ENCODE peak calls at places on chromosomes 2 and 18, in seven cellular contexts. F, Y, E, R, X, Z and V are unnamed samples.
A peak's percentile ranks its signal among the peaks of the same experiment; 100 is the strongest.

GRCh38 chr2:65349863-65350262 is 82.5 kb downstream of the SPRED2 start:
- DNase-seq in F (no peak), Y (peak; percentile 40), E (peak; percentile 86), R (peak; percentile 69), X (peak; percentile 77), Z (no peak), V (no peak)

GRCh38 chr2:111160758-111161157 is 40.0 kb downstream of the BCL2L11 start:
- DNase-seq in F (no peak), Y (peak; percentile 82), E (peak; percentile 90), R (no peak), X (peak; percentile 86), Z (no peak), V (no peak)

GRCh38 chr2:28895189-28895893 is 874 bp downstream of the WDR43 start:
- DNase-seq in F (peak; percentile 5), Y (peak; percentile 84), E (peak; percentile 54), R (peak; percentile 28), X (peak; percentile 13), Z (peak; percentile 36), V (no peak)

GRCh38 chr2:66574701-66575624 is 140.0 kb downstream of the MEIS1 start:
- DNase-seq in F (no peak), Y (peak; percentile 66), E (peak; percentile 91), R (peak; percentile 90), X (peak; percentile 42), Z (peak; percentile 58), V (no peak)

GRCh38 chr2:197137826-197138480 is 172.6 kb downstream of the ANKRD44 start:
- DNase-seq in F (no peak), Y (peak; percentile 10), E (no peak), R (no peak), X (no peak), Z (no peak), V (no peak)

GRCh38 chr2:214379227-214379626 is 31.6 kb upstream of the VWC2L start:
- DNase-seq in F (no peak), Y (no peak), E (peak; percentile 4), R (no peak), X (no peak), Z (no peak), V (no peak)

GRCh38 chr2:43542285-43542933 is 53.4 kb downstream of the THADA start:
- DNase-seq in F (no peak), Y (peak; percentile 23), E (peak; percentile 68), R (no peak), X (no peak), Z (no peak), V (no peak)

GRCh38 chr2:240968731-240969624 is 29.4 kb upstream of the SNED1 start:
- DNase-seq in F (no peak), Y (no peak), E (no peak), R (peak; percentile 13), X (no peak), Z (no peak), V (no peak)

GRCh38 chr18:73614812-73615211 is 532.8 kb downstream of the FBXO15 start:
- DNase-seq in F (no peak), Y (peak; percentile 97), E (peak; percentile 88), R (no peak), X (peak; percentile 21), Z (no peak), V (no peak)

GRCh38 chr2:65299246-65299645 is 71.6 kb downstream of the ACTR2 start:
- DNase-seq in F (no peak), Y (peak; percentile 43), E (peak; percentile 74), R (no peak), X (peak; percentile 52), Z (no peak), V (no peak)

GRCh38 chr18:37065221-37065620 is 236.3 kb downstream of the KIAA1328 start:
- DNase-seq in F (no peak), Y (no peak), E (no peak), R (no peak), X (no peak), Z (no peak), V (no peak)

GRCh38 chr2:157971702-157972101 is 95.6 kb upstream of the ACVR1 start:
- DNase-seq in F (no peak), Y (peak; percentile 67), E (no peak), R (no peak), X (no peak), Z (no peak), V (no peak)

DNA sequence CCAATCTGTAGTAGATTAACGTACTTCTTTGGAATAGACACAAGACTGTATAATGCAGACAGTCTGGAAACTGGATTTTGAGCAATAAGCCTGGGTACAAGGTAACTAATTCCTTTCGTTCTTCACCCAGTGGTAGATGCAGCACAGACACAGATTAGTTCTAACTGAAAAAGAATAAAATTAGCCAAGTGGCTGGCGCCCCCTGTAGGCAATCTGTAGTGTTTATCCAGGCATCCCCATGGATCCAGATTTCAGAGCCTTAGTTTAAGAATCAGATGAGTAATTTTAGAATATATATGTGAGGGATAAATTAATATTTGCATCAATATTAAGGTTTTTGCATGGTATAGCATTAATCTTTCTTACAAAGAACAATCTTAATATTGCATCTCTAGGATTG is 563.9 kb downstream of the DCC start:
- DNase-seq in F (no peak), Y (peak; percentile 2), E (no peak), R (no peak), X (no peak), Z (peak; percentile 36), V (no peak)
- TF ChIP-seq CTCF in F (no peak), Y (peak; percentile 53), E (no peak), R (no peak), X (peak; percentile 20), Z (peak; percentile 3), V (peak; percentile 92)

DNA sequence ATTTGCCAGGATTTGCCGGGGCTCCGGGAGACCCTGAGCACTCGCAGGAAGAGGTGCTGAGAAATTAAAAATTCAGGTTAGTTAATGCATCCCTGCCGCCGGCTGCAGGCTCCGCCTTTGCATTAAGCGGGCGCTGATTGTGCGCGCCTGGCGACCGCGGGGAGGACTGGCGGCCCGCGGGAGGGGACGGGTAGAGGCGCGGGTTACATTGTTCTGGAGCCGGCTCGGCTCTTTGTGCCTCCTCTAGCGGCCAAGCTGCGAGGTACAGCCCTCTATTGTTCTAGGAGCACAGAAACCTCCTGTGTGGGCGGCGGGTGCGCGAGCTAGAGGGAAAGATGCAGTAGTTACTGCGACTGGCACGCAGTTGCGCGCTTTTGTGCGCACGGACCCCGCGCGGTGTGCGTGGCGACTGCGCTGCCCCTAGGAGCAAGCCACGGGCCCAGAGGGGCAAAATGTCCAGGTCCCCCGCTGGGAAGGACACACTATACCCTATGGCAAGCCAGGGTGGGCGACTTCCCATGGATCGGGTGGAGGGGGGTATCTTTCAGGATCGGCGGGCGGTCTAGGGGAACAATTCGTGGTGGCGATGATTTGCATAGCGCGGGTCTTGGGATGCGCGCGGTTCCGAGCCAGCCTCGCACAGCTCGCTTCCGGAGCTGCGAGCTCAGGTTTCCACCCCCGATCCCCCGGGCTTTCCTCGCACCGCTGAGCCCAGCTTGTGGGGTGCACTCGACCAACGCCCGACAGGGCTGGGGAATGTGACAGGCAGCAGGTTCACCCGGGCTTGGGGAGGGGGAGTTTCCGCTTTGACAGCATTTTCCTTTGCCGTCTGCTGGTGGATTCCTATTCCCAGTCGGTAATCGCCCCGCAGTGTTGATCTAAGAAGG is 2.9 kb downstream of the ONECUT2 start:
- DNase-seq in F (no peak), Y (peak; percentile 62), E (peak; percentile 26), R (no peak), X (peak; percentile 37), Z (no peak), V (peak; percentile 83)
- TF ChIP-seq CTCF in F (no peak), Y (peak; percentile 77), E (peak; percentile 35), R (no peak), X (peak; percentile 80), Z (no peak), V (peak; percentile 84)

GRCh38 chr18:40414155-40414754 is 1540.8 kb upstream of the PIK3C3 start:
- DNase-seq in F (no peak), Y (no peak), E (peak; percentile 37), R (no peak), X (peak; percentile 7), Z (no peak), V (no peak)

GRCh38 chr18:40412410-40412809 is 1542.6 kb upstream of the PIK3C3 start:
- DNase-seq in F (no peak), Y (no peak), E (no peak), R (no peak), X (no peak), Z (no peak), V (no peak)

GRCh38 chr18:40415224-40415791 is 1539.7 kb upstream of the PIK3C3 start:
- DNase-seq in F (no peak), Y (no peak), E (no peak), R (no peak), X (no peak), Z (no peak), V (no peak)

GRCh38 chr18:40415821-40416220 is 1539.2 kb upstream of the PIK3C3 start:
- DNase-seq in F (no peak), Y (no peak), E (no peak), R (no peak), X (no peak), Z (no peak), V (no peak)

DNA sequence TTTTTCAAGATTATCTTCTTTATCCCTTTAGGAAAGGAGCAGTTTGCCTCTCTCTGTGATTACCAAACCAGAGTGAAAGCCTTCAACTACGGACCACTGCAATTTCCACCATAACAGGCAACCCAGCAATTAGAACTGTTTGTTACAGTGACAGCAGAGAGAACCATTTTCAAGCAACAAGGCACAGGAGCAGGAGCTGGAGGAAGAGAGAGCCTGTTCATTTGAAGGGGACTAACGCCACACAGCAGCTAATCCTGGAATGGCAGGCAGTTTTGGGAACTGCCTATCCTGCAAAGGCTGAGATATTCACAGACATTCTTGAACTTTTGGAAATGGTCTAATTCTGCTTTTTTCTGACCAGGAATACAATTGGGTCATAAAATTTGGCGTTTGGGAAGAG is 1541.9 kb upstream of the PIK3C3 start:
- DNase-seq in F (no peak), Y (no peak), E (peak; percentile 45), R (no peak), X (peak; percentile 18), Z (no peak), V (no peak)
- TF ChIP-seq CTCF in F (no peak), Y (peak; percentile 71), E (peak; percentile 57), R (no peak), X (peak; percentile 61), Z (no peak), V (peak; percentile 75)

GRCh38 chr2:208150094-208150493 is 4.1 kb upstream of the CRYGB start:
- DNase-seq in F (no peak), Y (no peak), E (no peak), R (no peak), X (no peak), Z (no peak), V (no peak)

GRCh38 chr2:208150956-208151355 is 5.0 kb upstream of the CRYGB start:
- DNase-seq in F (no peak), Y (no peak), E (no peak), R (no peak), X (no peak), Z (no peak), V (no peak)

GRCh38 chr2:208147008-208147407 is 1.1 kb upstream of the CRYGB start:
- DNase-seq in F (no peak), Y (no peak), E (no peak), R (no peak), X (no peak), Z (no peak), V (no peak)

GRCh38 chr2:208147759-208148158 is 1.8 kb upstream of the CRYGB start:
- DNase-seq in F (no peak), Y (no peak), E (no peak), R (no peak), X (no peak), Z (no peak), V (no peak)

GRCh38 chr2:208148803-208149202 is 2.8 kb upstream of the CRYGB start:
- DNase-seq in F (no peak), Y (no peak), E (no peak), R (no peak), X (no peak), Z (no peak), V (no peak)
- TF ChIP-seq CTCF in F (no peak), Y (peak; percentile 39), E (no peak), R (no peak), X (peak; percentile 28), Z (no peak), V (peak; percentile 58)